ENCODE peak calls at places on chromosomes 4 and X, in seven cellular contexts. K, V, Z, L, F, C and B are unnamed samples.

GRCh38 chrX:23736030-23736429 is 7.0 kb downstream of the ACOT9 start:
- DNase-seq in F (no peak), L (no peak), Z (no peak), V (no peak), K (no peak), C (no peak), B (no peak)

GRCh38 chr4:2394544-2394943 is 23.9 kb downstream of the ZFYVE28 start:
- DNase-seq in Z (no peak), F (no peak), V (no peak), L (no peak), C (no peak), K (no peak), B (no peak)

GRCh38 chr4:67452100-67452887 is 93.0 kb downstream of the CENPC start:
- DNase-seq in F (no peak), C (no peak), K (peak), Z (no peak), L (no peak), V (no peak), B (no peak)

GRCh38 chr4:10087152-10087791 is 29.3 kb downstream of the WDR1 start:
- DNase-seq in F (no peak), K (no peak), V (no peak), C (no peak), Z (no peak), L (no peak), B (no peak)

GRCh38 chr4:183205682-183206081 is 106.6 kb downstream of the WWC2 start:
- DNase-seq in C (no peak), V (no peak), F (no peak), Z (no peak), L (no peak), K (no peak), B (no peak)

GRCh38 chr4:55635282-55635681 is 816 bp downstream of the NMU start:
- DNase-seq in L (peak), C (no peak), F (no peak), K (no peak), Z (no peak), V (peak), B (peak)

GRCh38 chrX:35101901-35102300 is 159.3 kb downstream of the FAM47B start:
- DNase-seq in V (no peak), F (no peak), C (no peak), L (no peak), K (peak), Z (peak), B (no peak)

GRCh38 chr4:139014391-139015268 is 951 bp upstream of the NOCT start:
- DNase-seq in Z (peak), F (peak), C (no peak), L (peak), K (peak), V (no peak), B (no peak)

GRCh38 chr4:104262678-104263077 is 232.0 kb downstream of the CXXC4 start:
- DNase-seq in L (no peak), Z (no peak), K (no peak), F (no peak), C (no peak), V (no peak), B (no peak)
- H3K4ac ChIP-seq in L (no peak), Z (no peak), K (no peak), F (no peak), C (no peak), V (no peak), B (no peak)

DNA sequence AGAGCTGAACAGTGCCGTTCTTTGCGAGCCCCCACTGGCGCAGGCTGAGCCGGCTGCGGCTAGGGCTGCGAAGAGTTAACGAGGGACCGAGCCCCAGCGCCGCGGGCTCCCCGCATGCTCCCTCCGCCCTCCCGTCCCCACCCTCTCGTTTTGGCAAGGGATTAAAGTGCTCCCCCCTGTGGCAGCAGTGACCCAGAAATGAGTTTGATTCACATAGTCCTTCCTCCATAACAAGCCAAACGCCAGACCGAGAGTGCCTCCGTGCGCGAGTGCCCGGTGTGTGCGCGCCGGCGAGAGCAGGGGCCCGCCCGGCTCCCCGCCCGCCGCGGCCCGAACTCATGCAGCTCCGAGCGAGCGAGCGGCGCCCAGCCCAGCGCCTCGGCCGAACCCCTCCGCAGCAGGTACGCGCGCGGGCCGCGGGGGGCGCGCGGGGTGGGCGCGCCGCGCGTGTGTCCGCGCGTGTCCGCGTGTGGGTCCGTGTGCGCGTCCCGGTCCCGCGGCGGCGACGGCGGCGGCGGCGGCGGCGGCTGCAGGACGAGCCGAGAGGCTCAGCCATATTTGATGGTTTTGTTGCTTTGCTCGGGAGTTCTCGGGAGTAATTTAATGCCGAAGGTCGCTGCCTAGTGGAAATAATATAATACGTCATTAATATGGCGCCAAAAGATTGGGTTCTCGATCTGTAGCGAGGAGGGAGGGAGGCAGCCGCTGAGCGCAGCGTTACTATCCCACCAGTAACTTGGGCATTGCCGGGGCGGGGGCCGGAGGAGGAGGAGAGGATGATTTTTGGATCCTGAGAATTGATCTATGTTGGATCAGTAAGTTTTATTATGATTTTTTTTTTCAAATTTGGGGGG is at the start of gene JADE1:
- DNase-seq in K (peak), F (peak), Z (peak), C (peak), V (peak), L (peak), B (peak)
- H3K4ac ChIP-seq in K (peak), F (peak), Z (peak), C (peak), V (no peak), L (peak), B (no peak)

GRCh38 chrX:120242807-120243206 is 7.8 kb upstream of the ZBTB33 start:
- DNase-seq in K (no peak), C (no peak), Z (no peak), L (no peak), F (no peak), V (no peak), B (no peak)
- H3K4ac ChIP-seq in K (no peak), C (no peak), Z (no peak), L (no peak), F (no peak), V (no peak), B (no peak)

GRCh38 chr4:147581601-147582350 is 35.4 kb upstream of the TMEM184C start:
- DNase-seq in V (no peak), K (peak), Z (peak), F (no peak), L (no peak), C (no peak), B (no peak)
- H3K4ac ChIP-seq in V (no peak), K (peak), Z (no peak), F (no peak), L (no peak), C (no peak), B (no peak)

GRCh38 chr4:108043536-108043935 is 53.8 kb downstream of the HADH start:
- DNase-seq in F (no peak), Z (no peak), V (peak), C (no peak), L (peak), K (no peak), B (no peak)

GRCh38 chr4:108045687-108046024 is 56.0 kb downstream of the HADH start:
- DNase-seq in C (no peak), K (no peak), V (no peak), Z (no peak), L (no peak), F (no peak), B (no peak)

GRCh38 chr4:108044951-108045686 is 55.4 kb downstream of the HADH start:
- DNase-seq in K (no peak), C (no peak), L (no peak), V (no peak), Z (no peak), F (no peak), B (no peak)

GRCh38 chr4:108047199-108047598 is 57.5 kb downstream of the HADH start:
- DNase-seq in V (no peak), F (no peak), C (no peak), K (no peak), Z (no peak), L (no peak), B (no peak)

DNA sequence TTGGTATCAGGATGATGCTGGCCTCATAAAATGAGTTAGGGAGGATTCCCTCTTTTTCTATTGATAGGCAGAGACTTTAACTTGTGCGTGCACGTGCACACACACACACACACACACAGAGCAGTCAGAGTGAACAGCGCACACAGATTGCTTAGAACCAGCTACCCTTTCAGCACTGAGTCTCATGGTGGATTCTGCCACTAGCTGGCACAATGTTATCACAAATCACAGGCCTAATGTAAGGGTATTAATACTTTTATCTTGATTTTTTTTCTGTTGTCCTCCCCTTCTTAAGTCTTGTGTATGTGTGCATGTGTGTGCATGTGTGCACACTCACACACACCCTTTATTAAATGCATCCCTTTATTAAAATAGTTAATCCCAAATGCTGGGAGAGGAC is 53.2 kb downstream of the HADH start:
- DNase-seq in K (no peak), F (no peak), Z (no peak), V (no peak), L (no peak), C (no peak), B (no peak)
- H3K4ac ChIP-seq in K (no peak), F (no peak), Z (no peak), V (no peak), L (no peak), C (no peak), B (no peak)

GRCh38 chr4:76214269-76214628 is 625 bp upstream of the SCARB2 start:
- DNase-seq in C (no peak), L (peak), F (no peak), K (no peak), V (no peak), Z (no peak), B (peak)
- H3K4ac ChIP-seq in C (no peak), L (no peak), F (no peak), K (peak), V (no peak), Z (peak), B (no peak)

DNA sequence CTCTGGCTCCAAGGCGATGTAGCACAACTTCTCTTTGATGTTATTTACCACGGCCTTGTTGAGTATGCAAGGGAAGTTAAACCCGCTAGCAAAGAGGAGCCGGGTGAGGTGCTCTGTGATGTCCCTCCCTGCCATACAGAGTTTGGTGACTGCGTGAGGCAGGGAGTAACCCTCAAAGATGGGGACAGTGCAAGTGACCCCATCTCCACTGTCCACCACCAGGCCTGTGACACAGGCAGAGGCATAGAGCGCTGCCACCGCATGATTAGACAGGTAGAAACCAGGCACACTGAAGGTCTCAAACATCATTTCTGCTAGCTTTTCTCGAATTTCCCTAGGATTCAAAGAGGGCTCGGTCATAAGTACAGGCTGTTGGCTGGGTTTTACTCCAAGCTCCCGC is 677 bp downstream of the ACTRT1 start:
- DNase-seq in Z (no peak), K (no peak), F (no peak), C (no peak), L (no peak), V (no peak), B (no peak)
- H3K4ac ChIP-seq in Z (no peak), K (no peak), F (no peak), C (no peak), L (no peak), V (no peak), B (no peak)